ENCODE peak calls at places on chromosome 10, in six cellular contexts. One of them, this sample, is unnamed.

GRCh38 chr10:132368881-132369635 is 27.9 kb upstream of the PWWP2B start:
- DNase-seq in IMR-90: peak
- DNase-seq in fibroblast of lung: peak
- DNase-seq in esophagus muscularis mucosa: no peak
- DNase-seq in left ventricle myocardium inferior: no peak
- DNase-seq in upper lobe of right lung: no peak
- DNase-seq in this sample: no peak

GRCh38 chr10:85645097-85645496 is 721.5 kb downstream of the GRID1 start:
- DNase-seq in IMR-90: no peak
- DNase-seq in esophagus muscularis mucosa: no peak
- DNase-seq in fibroblast of lung: peak
- DNase-seq in upper lobe of right lung: no peak
- DNase-seq in left ventricle myocardium inferior: no peak
- DNase-seq in this sample: no peak

GRCh38 chr10:35347088-35347487 is 10.8 kb downstream of the CCNY start:
- DNase-seq in IMR-90: no peak
- DNase-seq in upper lobe of right lung: no peak
- DNase-seq in esophagus muscularis mucosa: no peak
- DNase-seq in fibroblast of lung: no peak
- DNase-seq in left ventricle myocardium inferior: no peak
- DNase-seq in this sample: no peak

GRCh38 chr10:15225511-15225910 is 57.0 kb upstream of the NMT2 start:
- DNase-seq in esophagus muscularis mucosa: no peak
- DNase-seq in upper lobe of right lung: no peak
- DNase-seq in left ventricle myocardium inferior: no peak
- DNase-seq in fibroblast of lung: no peak
- DNase-seq in IMR-90: no peak
- DNase-seq in this sample: no peak

GRCh38 chr10:131997366-131998049 is 15.8 kb upstream of the BNIP3 start:
- DNase-seq in upper lobe of right lung: peak
- DNase-seq in IMR-90: peak
- DNase-seq in left ventricle myocardium inferior: peak
- DNase-seq in esophagus muscularis mucosa: peak
- DNase-seq in fibroblast of lung: peak
- DNase-seq in this sample: peak

GRCh38 chr10:1255166-1255565 is 199.0 kb downstream of the WDR37 start:
- DNase-seq in fibroblast of lung: no peak
- DNase-seq in IMR-90: no peak
- DNase-seq in esophagus muscularis mucosa: no peak
- DNase-seq in left ventricle myocardium inferior: no peak
- DNase-seq in upper lobe of right lung: no peak
- DNase-seq in this sample: no peak

GRCh38 chr10:95241533-95241932 is 47.5 kb downstream of the ACSM6 start:
- DNase-seq in left ventricle myocardium inferior: no peak
- DNase-seq in IMR-90: no peak
- DNase-seq in fibroblast of lung: peak
- DNase-seq in upper lobe of right lung: peak
- DNase-seq in esophagus muscularis mucosa: peak
- DNase-seq in this sample: no peak

GRCh38 chr10:78757542-78757941 is 311.2 kb upstream of the ZMIZ1 start:
- DNase-seq in upper lobe of right lung: no peak
- DNase-seq in IMR-90: peak
- DNase-seq in fibroblast of lung: peak
- DNase-seq in esophagus muscularis mucosa: no peak
- DNase-seq in left ventricle myocardium inferior: no peak
- DNase-seq in this sample: peak

GRCh38 chr10:35848412-35848811 is 206.3 kb upstream of the FZD8 start:
- DNase-seq in fibroblast of lung: no peak
- DNase-seq in upper lobe of right lung: no peak
- DNase-seq in IMR-90: no peak
- DNase-seq in esophagus muscularis mucosa: no peak
- DNase-seq in left ventricle myocardium inferior: no peak
- DNase-seq in this sample: no peak

DNA sequence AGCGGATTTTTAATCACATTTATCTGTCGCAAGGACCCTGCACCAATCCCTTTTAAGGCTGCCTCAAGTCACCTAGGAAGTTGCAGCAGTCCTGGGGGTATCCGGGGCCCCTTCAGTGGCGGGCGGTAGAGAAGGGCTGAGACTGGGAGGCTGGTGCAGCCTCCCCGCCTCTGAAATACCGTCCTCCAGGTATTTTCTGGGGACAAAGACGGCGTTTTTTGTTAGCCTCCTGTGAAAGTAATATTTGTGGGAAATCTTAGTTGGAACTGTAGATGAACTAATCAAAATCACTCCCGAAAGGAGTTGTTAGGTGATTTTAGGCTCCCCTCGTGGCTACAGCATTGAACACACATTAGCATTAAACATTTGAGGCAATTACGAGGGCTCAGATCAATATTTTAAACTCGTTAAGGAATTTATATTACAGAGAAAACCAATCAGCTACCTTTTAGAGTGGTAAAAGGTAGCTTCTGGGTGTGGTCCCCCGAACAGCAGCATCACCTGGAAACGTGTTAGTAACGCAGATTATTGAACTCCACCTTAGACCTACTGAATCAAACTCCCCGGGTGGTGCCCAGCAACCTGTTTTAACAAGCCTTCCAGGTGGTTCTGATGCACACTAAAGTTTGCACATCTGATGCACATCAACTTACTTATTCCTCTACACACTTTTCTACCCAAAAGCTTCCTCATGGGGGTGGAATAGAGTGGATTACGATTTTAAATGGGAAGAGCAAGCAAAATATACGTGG is 548 bp upstream of the ANXA7 start:
- DNase-seq in fibroblast of lung: no peak
- DNase-seq in upper lobe of right lung: no peak
- DNase-seq in IMR-90: no peak
- DNase-seq in left ventricle myocardium inferior: no peak
- DNase-seq in esophagus muscularis mucosa: no peak
- DNase-seq in this sample: no peak
- TF ChIP-seq CTCF in fibroblast of lung: no peak
- TF ChIP-seq CTCF in upper lobe of right lung: no peak
- TF ChIP-seq CTCF in IMR-90: no peak
- TF ChIP-seq CTCF in left ventricle myocardium inferior: no peak
- TF ChIP-seq CTCF in esophagus muscularis mucosa: no peak
- TF ChIP-seq CTCF in this sample: no peak

GRCh38 chr10:126175586-126176258 is 212.6 kb downstream of the ADAM12 start:
- DNase-seq in upper lobe of right lung: no peak
- DNase-seq in IMR-90: no peak
- DNase-seq in esophagus muscularis mucosa: no peak
- DNase-seq in fibroblast of lung: no peak
- DNase-seq in left ventricle myocardium inferior: no peak
- DNase-seq in this sample: no peak

GRCh38 chr10:126179637-126180036 is 208.6 kb downstream of the ADAM12 start:
- DNase-seq in left ventricle myocardium inferior: no peak
- DNase-seq in fibroblast of lung: no peak
- DNase-seq in IMR-90: no peak
- DNase-seq in upper lobe of right lung: no peak
- DNase-seq in esophagus muscularis mucosa: no peak
- DNase-seq in this sample: no peak

GRCh38 chr10:126171555-126171954 is 216.7 kb downstream of the ADAM12 start:
- DNase-seq in IMR-90: peak
- DNase-seq in esophagus muscularis mucosa: no peak
- DNase-seq in left ventricle myocardium inferior: no peak
- DNase-seq in upper lobe of right lung: no peak
- DNase-seq in fibroblast of lung: peak
- DNase-seq in this sample: no peak

GRCh38 chr10:126177414-126178030 is 210.8 kb downstream of the ADAM12 start:
- DNase-seq in left ventricle myocardium inferior: no peak
- DNase-seq in fibroblast of lung: peak
- DNase-seq in upper lobe of right lung: no peak
- DNase-seq in esophagus muscularis mucosa: no peak
- DNase-seq in IMR-90: peak
- DNase-seq in this sample: no peak
- H3K4me3 ChIP-seq in left ventricle myocardium inferior: no peak
- H3K4me3 ChIP-seq in fibroblast of lung: no peak
- H3K4me3 ChIP-seq in upper lobe of right lung: no peak
- H3K4me3 ChIP-seq in esophagus muscularis mucosa: no peak
- H3K4me3 ChIP-seq in IMR-90: no peak
- H3K4me3 ChIP-seq in this sample: peak

GRCh38 chr10:117137031-117137910 is 799 bp downstream of the VAX1 start:
- DNase-seq in esophagus muscularis mucosa: no peak
- DNase-seq in upper lobe of right lung: no peak
- DNase-seq in IMR-90: no peak
- DNase-seq in left ventricle myocardium inferior: no peak
- DNase-seq in fibroblast of lung: peak
- DNase-seq in this sample: no peak

GRCh38 chr10:117135480-117136140 is 2.5 kb downstream of the VAX1 start:
- DNase-seq in upper lobe of right lung: no peak
- DNase-seq in fibroblast of lung: no peak
- DNase-seq in IMR-90: no peak
- DNase-seq in esophagus muscularis mucosa: no peak
- DNase-seq in left ventricle myocardium inferior: no peak
- DNase-seq in this sample: no peak

GRCh38 chr10:117135026-117135372 is 3.1 kb downstream of the VAX1 start:
- DNase-seq in esophagus muscularis mucosa: no peak
- DNase-seq in IMR-90: no peak
- DNase-seq in left ventricle myocardium inferior: no peak
- DNase-seq in upper lobe of right lung: no peak
- DNase-seq in fibroblast of lung: peak
- DNase-seq in this sample: no peak

GRCh38 chr10:117137911-117138642 is at the start of gene VAX1:
- DNase-seq in esophagus muscularis mucosa: no peak
- DNase-seq in IMR-90: no peak
- DNase-seq in upper lobe of right lung: no peak
- DNase-seq in fibroblast of lung: no peak
- DNase-seq in left ventricle myocardium inferior: no peak
- DNase-seq in this sample: no peak

DNA sequence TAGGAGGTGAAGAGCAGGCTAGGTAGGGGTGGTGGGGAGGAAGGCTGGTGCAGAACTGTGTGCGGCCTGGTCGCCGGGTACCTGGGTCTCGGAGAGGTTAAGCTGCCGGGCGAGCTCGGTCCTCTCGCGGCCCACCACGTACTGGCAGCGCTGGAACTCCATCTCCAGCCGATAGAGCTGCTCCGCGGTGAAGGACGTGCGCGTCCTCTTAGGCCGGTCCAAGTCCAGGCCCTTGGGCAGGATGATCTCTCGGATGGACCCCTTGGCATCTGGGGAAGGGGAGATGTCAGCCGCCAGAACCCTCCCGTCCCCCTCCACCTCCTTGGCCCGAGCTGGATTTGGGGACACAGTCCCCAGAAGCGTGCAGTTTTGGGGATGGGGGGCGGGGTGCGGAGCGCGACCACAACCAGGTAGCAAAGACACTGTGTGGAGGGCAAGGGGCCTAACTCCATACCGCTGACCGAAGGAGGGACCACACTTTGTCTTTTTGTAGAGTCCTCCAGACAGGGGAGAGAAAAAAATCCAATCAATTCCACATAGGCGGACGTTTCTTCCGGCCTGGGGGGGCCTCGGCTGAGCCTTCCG is 1.6 kb downstream of the VAX1 start:
- DNase-seq in left ventricle myocardium inferior: no peak
- DNase-seq in fibroblast of lung: no peak
- DNase-seq in esophagus muscularis mucosa: no peak
- DNase-seq in IMR-90: no peak
- DNase-seq in upper lobe of right lung: no peak
- DNase-seq in this sample: no peak
- H3K27ac ChIP-seq in left ventricle myocardium inferior: no peak
- H3K27ac ChIP-seq in fibroblast of lung: no peak
- H3K27ac ChIP-seq in esophagus muscularis mucosa: no peak
- H3K27ac ChIP-seq in IMR-90: no peak
- H3K27ac ChIP-seq in upper lobe of right lung: no peak
- H3K27ac ChIP-seq in this sample: no peak

GRCh38 chr10:3467052-3467906 is 294.7 kb upstream of the PITRM1 start:
- DNase-seq in upper lobe of right lung: peak
- DNase-seq in IMR-90: peak
- DNase-seq in esophagus muscularis mucosa: peak
- DNase-seq in fibroblast of lung: peak
- DNase-seq in left ventricle myocardium inferior: peak
- DNase-seq in this sample: peak
- TF ChIP-seq CTCF in upper lobe of right lung: peak
- TF ChIP-seq CTCF in IMR-90: peak
- TF ChIP-seq CTCF in esophagus muscularis mucosa: peak
- TF ChIP-seq CTCF in fibroblast of lung: peak
- TF ChIP-seq CTCF in left ventricle myocardium inferior: peak
- TF ChIP-seq CTCF in this sample: no peak

GRCh38 chr10:92242910-92243671 is 47.8 kb downstream of the CPEB3 start:
- DNase-seq in IMR-90: peak
- DNase-seq in esophagus muscularis mucosa: no peak
- DNase-seq in fibroblast of lung: peak
- DNase-seq in upper lobe of right lung: peak
- DNase-seq in left ventricle myocardium inferior: peak
- DNase-seq in this sample: no peak
- H3K4me3 ChIP-seq in IMR-90: peak
- H3K4me3 ChIP-seq in esophagus muscularis mucosa: peak
- H3K4me3 ChIP-seq in fibroblast of lung: peak
- H3K4me3 ChIP-seq in upper lobe of right lung: peak
- H3K4me3 ChIP-seq in left ventricle myocardium inferior: peak
- H3K4me3 ChIP-seq in this sample: peak

DNA sequence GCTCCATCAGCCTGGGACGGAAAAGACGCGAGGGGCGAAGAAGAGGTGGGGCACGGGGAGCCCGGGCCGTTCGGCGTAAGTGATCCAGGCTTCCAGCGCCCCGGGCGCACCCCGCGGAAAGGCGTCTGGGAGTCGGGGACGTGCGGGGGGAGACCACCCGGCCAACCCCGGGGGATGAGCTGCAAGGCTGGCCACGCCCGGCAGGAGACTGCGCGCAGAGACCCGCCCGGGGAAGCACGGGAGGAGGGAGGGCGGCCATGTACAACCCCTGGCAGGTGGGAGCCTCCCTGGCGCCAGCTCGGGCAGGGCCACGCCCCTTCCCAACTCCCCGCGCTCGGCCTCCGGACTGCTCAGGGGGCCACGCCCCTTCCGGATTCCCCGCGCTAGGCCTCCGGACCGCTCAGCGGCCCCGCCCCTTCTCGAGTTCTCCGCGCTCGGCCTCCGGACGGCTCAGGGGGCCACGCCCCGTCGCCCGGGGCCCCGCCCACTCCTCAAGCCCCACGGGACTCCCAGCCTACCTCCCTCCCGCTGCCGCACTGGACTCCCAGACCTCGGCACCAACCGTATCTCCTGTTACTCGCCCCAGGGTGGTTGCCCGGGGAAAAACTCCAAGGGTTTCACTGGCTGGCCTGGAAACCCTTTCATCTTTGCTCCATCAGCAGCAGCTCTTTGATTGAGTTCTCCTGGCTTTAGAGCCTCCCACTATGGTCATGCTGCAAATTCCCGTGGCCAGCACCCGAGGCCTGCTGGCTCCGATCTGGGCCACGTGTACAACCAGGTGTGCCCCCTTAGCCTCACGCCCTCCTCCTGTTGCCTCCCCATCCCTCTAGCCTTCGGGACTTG is 284.4 kb downstream of the ZEB1 start:
- DNase-seq in fibroblast of lung: peak
- DNase-seq in esophagus muscularis mucosa: peak
- DNase-seq in upper lobe of right lung: peak
- DNase-seq in left ventricle myocardium inferior: peak
- DNase-seq in IMR-90: peak
- DNase-seq in this sample: peak
- H3K27ac ChIP-seq in fibroblast of lung: peak
- H3K27ac ChIP-seq in esophagus muscularis mucosa: peak
- H3K27ac ChIP-seq in upper lobe of right lung: peak
- H3K27ac ChIP-seq in left ventricle myocardium inferior: peak
- H3K27ac ChIP-seq in IMR-90: peak
- H3K27ac ChIP-seq in this sample: peak

DNA sequence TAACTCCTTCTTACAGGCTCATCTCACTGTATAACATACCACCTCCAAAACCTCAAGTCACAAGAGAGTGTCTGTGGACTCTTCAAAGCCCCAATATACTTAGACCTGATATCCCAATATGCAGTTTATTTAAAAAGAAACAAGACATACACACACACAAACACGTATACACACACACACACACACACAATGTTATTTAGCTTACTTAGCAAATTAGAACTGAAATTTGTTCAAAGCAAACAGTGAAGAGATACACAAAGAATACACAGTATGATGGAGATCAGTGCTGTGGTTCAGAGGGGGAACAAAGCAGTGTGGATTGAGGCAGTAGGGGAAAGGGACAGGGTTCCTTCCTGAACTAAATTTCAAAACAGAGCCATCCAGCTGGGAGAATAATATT is 807.2 kb downstream of the IPMK start:
- DNase-seq in upper lobe of right lung: no peak
- DNase-seq in esophagus muscularis mucosa: no peak
- DNase-seq in left ventricle myocardium inferior: no peak
- DNase-seq in fibroblast of lung: no peak
- DNase-seq in IMR-90: no peak
- DNase-seq in this sample: no peak
- TF ChIP-seq CTCF in upper lobe of right lung: no peak
- TF ChIP-seq CTCF in esophagus muscularis mucosa: no peak
- TF ChIP-seq CTCF in left ventricle myocardium inferior: no peak
- TF ChIP-seq CTCF in fibroblast of lung: no peak
- TF ChIP-seq CTCF in IMR-90: no peak
- TF ChIP-seq CTCF in this sample: no peak